ENCODE peak calls at places on chromosomes 13 and 19, in four cellular contexts. E is HEK293T, M is dermis microvascular lymphatic vessel endothelial cell, R is neural crest cell. T is an unnamed sample.

GRCh38 chr13:44045179-44045562 is 165.5 kb downstream of the LACC1 start:
- DNase-seq in E (no peak), M (no peak), R (no peak), T (no peak)

GRCh38 chr13:98739023-98739422 is 13.4 kb downstream of the SLC15A1 start:
- DNase-seq in E (no peak), M (no peak), R (no peak), T (no peak)

GRCh38 chr13:99757756-99758464 is 213.7 kb downstream of the ZIC5 start:
- DNase-seq in E (no peak), M (no peak), R (no peak), T (no peak)

GRCh38 chr19:5170329-5170745 is 170.3 kb downstream of the PTPRS start:
- DNase-seq in E (peak), M (no peak), R (peak), T (no peak)

GRCh38 chr19:48681127-48681470 is 8.3 kb upstream of the NTN5 start:
- DNase-seq in E (no peak), M (no peak), R (no peak), T (no peak)

GRCh38 chr13:100880166-100880565 is 205.6 kb upstream of the TMTC4 start:
- DNase-seq in E (no peak), M (no peak), R (no peak), T (no peak)

GRCh38 chr13:82905071-82905470 is 977.2 kb downstream of the SLITRK1 start:
- DNase-seq in E (no peak), M (no peak), R (no peak), T (no peak)

GRCh38 chr19:51644636-51645271 is 1.9 kb downstream of the SIGLEC14 start:
- DNase-seq in E (no peak), M (no peak), R (no peak), T (no peak)

GRCh38 chr13:106568225-106569003 is 477 bp upstream of the ARGLU1 start:
- DNase-seq in E (no peak), M (no peak), R (no peak), T (no peak)

GRCh38 chr13:40247845-40248244 is 418.6 kb downstream of the FOXO1 start:
- DNase-seq in E (no peak), M (no peak), R (no peak), T (no peak)

GRCh38 chr19:7426986-7427385 is 61.8 kb downstream of the PEX11G start:
- DNase-seq in E (no peak), M (no peak), R (no peak), T (no peak)

GRCh38 chr19:44869728-44870470 is 21.2 kb upstream of the TOMM40 start:
- DNase-seq in E (no peak), M (no peak), R (no peak), T (no peak)

GRCh38 chr13:49351871-49352270 is 92.0 kb downstream of the CAB39L start:
- DNase-seq in E (no peak), M (no peak), R (no peak), T (no peak)

GRCh38 chr19:19460258-19460731 is 54.8 kb downstream of the GATAD2A start:
- DNase-seq in E (no peak), M (no peak), R (no peak), T (no peak)

GRCh38 chr13:24923305-24923640 is 159.3 kb downstream of the RNF17 start:
- DNase-seq in E (peak), M (peak), R (no peak), T (no peak)

GRCh38 chr13:110726726-110727125 is 13.2 kb downstream of the ING1 start:
- DNase-seq in E (no peak), M (no peak), R (no peak), T (no peak)

GRCh38 chr13:27967736-27968315 is 1.3 kb downstream of the CDX2 start:
- DNase-seq in E (peak), M (no peak), R (no peak), T (no peak)

GRCh38 chr19:15260939-15261338 is 28.7 kb upstream of the EPHX3 start:
- DNase-seq in E (no peak), M (no peak), R (no peak), T (no peak)

GRCh38 chr13:33109801-33110200 is 93.6 kb downstream of the KL start:
- DNase-seq in E (no peak), M (no peak), R (no peak), T (no peak)

GRCh38 chr13:57631607-57632275 is at the start of gene PCDH17:
- DNase-seq in E (peak), M (no peak), R (peak), T (no peak)

GRCh38 chr19:15421136-15421535 is 2.3 kb upstream of the AKAP8L start:
- DNase-seq in E (no peak), M (no peak), R (no peak), T (no peak)

GRCh38 chr13:39245688-39246087 is 207.4 kb downstream of the NHLRC3 start:
- DNase-seq in E (no peak), M (no peak), R (no peak), T (no peak)

GRCh38 chr19:38801359-38802095 is 11.2 kb downstream of the LGALS4 start:
- DNase-seq in E (no peak), M (no peak), R (no peak), T (no peak)

GRCh38 chr19:17192751-17193150 is 22.4 kb upstream of the USE1 start:
- DNase-seq in E (no peak), M (no peak), R (no peak), T (no peak)

GRCh38 chr13:28467034-28467433 is 27.9 kb downstream of the FLT1 start:
- DNase-seq in E (peak), M (no peak), R (no peak), T (no peak)

GRCh38 chr13:60138674-60139073 is 25.1 kb downstream of the DIAPH3 start:
- DNase-seq in E (no peak), M (no peak), R (no peak), T (no peak)

GRCh38 chr13:96817336-96817941 is 176.8 kb downstream of the OXGR1 start:
- DNase-seq in E (peak), M (no peak), R (no peak), T (no peak)